ENCODE peak calls at places on chromosomes 6 and 20, in eight cellular contexts. K, I, S, D, G, U, L and M are unnamed samples.
A peak's percentile ranks its signal among the peaks of the same experiment; 100 is the strongest.

GRCh38 chr20:31857861-31858835 is 12.2 kb downstream of the DUSP15 start:
- DNase-seq in K (no peak), S (no peak), D (no peak), G (no peak), L (no peak), I (no peak), U (no peak), M (no peak)

GRCh38 chr6:22877946-22878705 is 308.8 kb downstream of the HDGFL1 start:
- DNase-seq in D (no peak), G (no peak), I (peak; percentile 54), U (no peak), L (no peak), S (no peak), K (peak; percentile 69), M (no peak)

GRCh38 chr6:120198033-120198432 is 848.5 kb upstream of the MAN1A1 start:
- DNase-seq in G (no peak), U (peak; percentile 75), K (peak; percentile 92), I (no peak), D (no peak), S (no peak), L (no peak), M (no peak)

GRCh38 chr6:152267967-152268845 is 369.0 kb downstream of the SYNE1 start:
- DNase-seq in L (peak; percentile 2), I (no peak), D (peak; percentile 35), G (no peak), S (no peak), U (no peak), K (peak; percentile 39), M (no peak)

GRCh38 chr20:20546402-20546801 is 166.0 kb downstream of the RALGAPA2 start:
- DNase-seq in I (no peak), D (no peak), G (no peak), K (no peak), S (no peak), U (no peak), L (no peak), M (no peak)

GRCh38 chr6:169449221-169449620 is 195.6 kb upstream of the THBS2 start:
- DNase-seq in D (no peak), U (no peak), L (no peak), I (no peak), S (no peak), K (no peak), G (no peak), M (no peak)

GRCh38 chr6:13765570-13765969 is 48.8 kb downstream of the MCUR1 start:
- DNase-seq in G (no peak), S (no peak), L (no peak), D (no peak), K (no peak), I (no peak), U (no peak), M (no peak)

GRCh38 chr20:25052255-25053206 is 5.4 kb downstream of the ACSS1 start:
- DNase-seq in D (no peak), G (no peak), S (peak; percentile 67), K (peak; percentile 28), L (no peak), I (no peak), U (peak; percentile 23), M (no peak)

GRCh38 chr20:18611492-18611891 is 23.6 kb downstream of the DTD1 start:
- DNase-seq in G (no peak), L (no peak), S (no peak), K (no peak), I (no peak), U (no peak), D (no peak), M (no peak)

GRCh38 chr6:122747573-122747972 is 31.9 kb upstream of the FABP7 start:
- DNase-seq in U (no peak), L (no peak), G (no peak), D (no peak), S (no peak), K (no peak), I (no peak), M (no peak)

GRCh38 chr6:150249261-150249660 is 106.4 kb downstream of the PPP1R14C start:
- DNase-seq in K (no peak), L (no peak), S (no peak), D (no peak), U (no peak), I (no peak), G (no peak), M (no peak)

GRCh38 chr6:15538766-15539165 is 124.1 kb downstream of the DTNBP1 start:
- DNase-seq in G (no peak), D (no peak), I (no peak), K (no peak), U (no peak), L (no peak), S (no peak), M (no peak)

GRCh38 chr6:113824411-113824810 is 32.7 kb upstream of the MARCKS start:
- DNase-seq in G (no peak), I (no peak), U (no peak), L (no peak), S (no peak), K (peak; percentile 64), D (no peak), M (no peak)

GRCh38 chr6:12026120-12026519 is 14.0 kb downstream of the HIVEP1 start:
- DNase-seq in G (no peak), K (no peak), D (no peak), U (no peak), S (no peak), I (no peak), L (no peak), M (no peak)

GRCh38 chr6:152094992-152095592 is 287.6 kb downstream of the ESR1 start:
- DNase-seq in S (peak; percentile 86), L (no peak), U (peak; percentile 95), G (no peak), D (no peak), I (no peak), K (peak; percentile 99), M (no peak)

GRCh38 chr6:3456794-3457709 is at the start of gene SLC22A23:
- DNase-seq in D (peak; percentile 86), I (peak; percentile 20), U (peak; percentile 71), L (peak; percentile 43), G (peak; percentile 63), S (peak; percentile 34), K (no peak), M (peak; percentile 46)

GRCh38 chr20:58708246-58708931 is 15.8 kb downstream of the NPEPL1 start:
- DNase-seq in L (no peak), U (no peak), G (no peak), D (no peak), K (no peak), I (no peak), S (no peak), M (no peak)

GRCh38 chr20:37396520-37397075 is 50.7 kb downstream of the SRC start:
- DNase-seq in K (no peak), G (no peak), I (no peak), D (peak; percentile 92), S (no peak), U (no peak), L (no peak), M (no peak)

GRCh38 chr20:57408536-57409233 is 17.5 kb downstream of the RBM38 start:
- DNase-seq in U (no peak), K (no peak), D (no peak), I (no peak), L (no peak), S (no peak), G (no peak), M (no peak)
- H3K27ac ChIP-seq in U (no peak overlapping the region), K (no peak overlapping the region), D (no peak overlapping the region), I (no peak overlapping the region), L (peak overlapping the region; percentile 24), S (peak overlapping the region; percentile 59), G (no peak overlapping the region), M (no peak overlapping the region)

DNA sequence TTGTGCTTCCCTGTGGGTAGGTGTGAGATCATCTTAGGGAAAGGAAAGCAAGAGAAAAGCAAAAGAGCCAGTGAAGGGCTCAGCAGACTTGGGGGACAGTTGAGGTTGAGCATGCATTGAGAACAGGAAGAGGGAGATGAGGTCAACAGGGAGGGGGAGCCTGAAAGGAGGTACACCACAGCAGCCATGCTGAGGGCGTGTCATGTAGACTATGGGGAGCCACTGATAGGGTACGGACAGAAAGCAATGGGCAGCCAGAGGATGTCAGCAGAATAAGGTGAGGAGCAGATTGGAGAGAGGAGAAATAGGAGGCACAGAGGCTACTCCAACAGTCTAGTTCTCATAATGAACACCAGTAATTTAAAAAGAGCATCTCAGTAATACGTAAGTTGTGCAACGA is 351.1 kb upstream of the HTR1E start:
- DNase-seq in G (no peak), I (no peak), K (no peak), D (no peak), U (no peak), S (no peak), L (no peak), M (no peak)
- H3K9me3 ChIP-seq in G (no peaks in the 10 kb centered on the region), I (no peaks in the 10 kb centered on the region), K (no peaks in the 10 kb centered on the region), D (no peaks in the 10 kb centered on the region), U (no peaks in the 10 kb centered on the region), S (peaks cover 26% of the 10 kb centered on the region), L (no peaks in the 10 kb centered on the region), M (no peaks in the 10 kb centered on the region)

GRCh38 chr20:39249798-39250197 is 287.7 kb downstream of the DHX35 start:
- DNase-seq in K (no peak), S (no peak), U (no peak), G (no peak), D (no peak), I (no peak), L (no peak), M (no peak)

GRCh38 chr20:39246436-39246835 is 284.3 kb downstream of the DHX35 start:
- DNase-seq in D (no peak), U (no peak), G (no peak), L (no peak), K (no peak), I (no peak), S (no peak), M (no peak)

GRCh38 chr20:39248851-39249485 is 286.8 kb downstream of the DHX35 start:
- DNase-seq in I (no peak), K (no peak), U (no peak), G (no peak), D (no peak), S (no peak), L (no peak), M (no peak)

GRCh38 chr20:39242614-39243013 is 280.5 kb downstream of the DHX35 start:
- DNase-seq in D (no peak), L (no peak), G (no peak), K (no peak), U (no peak), S (no peak), I (no peak), M (no peak)

DNA sequence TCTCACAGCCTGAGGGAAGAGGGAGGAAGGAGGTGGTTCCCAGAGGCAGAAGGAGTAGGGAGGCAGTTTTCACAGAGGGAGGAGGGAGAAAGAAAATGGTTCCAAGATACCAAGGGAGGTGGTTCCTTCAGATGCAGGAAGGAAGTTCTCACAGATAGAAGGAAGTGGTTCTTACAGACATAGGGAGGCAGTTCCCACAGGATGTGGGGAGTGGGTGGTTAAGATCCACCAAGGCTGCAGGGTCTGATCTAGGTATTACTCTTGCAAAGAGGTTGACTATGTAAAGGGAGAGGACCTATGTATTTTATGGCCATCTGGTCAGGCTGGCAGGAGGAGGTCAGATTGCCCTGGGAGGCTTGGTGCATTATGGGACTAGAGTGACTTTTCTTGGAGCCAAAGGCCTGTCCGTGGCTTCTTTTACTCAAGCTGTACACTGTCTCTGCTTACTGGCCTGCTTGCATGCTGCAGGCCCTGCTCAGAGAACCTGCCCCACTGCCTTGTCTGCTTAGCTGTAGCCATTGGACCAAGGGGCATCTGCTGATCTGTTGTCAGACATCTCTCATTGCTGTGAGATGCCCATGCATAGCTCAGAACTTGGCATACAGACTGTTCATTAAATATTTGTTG is 283.7 kb downstream of the DHX35 start:
- DNase-seq in G (no peak), D (no peak), S (no peak), U (no peak), K (no peak), L (no peak), I (no peak), M (no peak)
- H3K27ac ChIP-seq in G (no peak overlapping the region), D (no peak overlapping the region), S (no peak overlapping the region), U (no peak overlapping the region), K (no peak overlapping the region), L (no peak overlapping the region), I (no peak overlapping the region), M (no peak overlapping the region)

GRCh38 chr20:29874476-29875202 is 1382.8 kb upstream of the DEFB115 start:
- DNase-seq in I (no peak), K (no peak), U (no peak), L (no peak), G (no peak), D (no peak), S (no peak), M (no peak)
- H3K9me3 ChIP-seq in I (peaks cover 15% of the 10 kb centered on the region), K (no peaks in the 10 kb centered on the region), U (no peaks in the 10 kb centered on the region), L (peaks cover 5% of the 10 kb centered on the region), G (no peaks in the 10 kb centered on the region), D (peaks cover 4% of the 10 kb centered on the region), S (peaks cover 8% of the 10 kb centered on the region), M (no peaks in the 10 kb centered on the region)